ENCODE peak calls at places on chromosomes 2 and 18, in ten cellular contexts. One of them, this sample, is unnamed.

GRCh38 chr2:20179755-20180594 is 45.0 kb downstream of the SDC1 start:
- DNase-seq in HL-60: no peak
- DNase-seq in cardiac muscle cell: no peak
- DNase-seq in fibroblast of pulmonary artery: no peak
- DNase-seq in AG10803: no peak
- DNase-seq in mesothelial cell of epicardium: no peak
- DNase-seq in MM.1S: no peak
- DNase-seq in foreskin fibroblast: no peak
- DNase-seq in H9: peak; percentile 85
- DNase-seq in B cell: no peak
- DNase-seq in this sample: no peak

GRCh38 chr18:48983793-48984437 is 33.1 kb upstream of the SMAD7 start:
- DNase-seq in HL-60: peak; percentile 92
- DNase-seq in cardiac muscle cell: peak; percentile 70
- DNase-seq in fibroblast of pulmonary artery: peak; percentile 55
- DNase-seq in AG10803: no peak
- DNase-seq in mesothelial cell of epicardium: no peak
- DNase-seq in MM.1S: no peak
- DNase-seq in foreskin fibroblast: peak; percentile 41
- DNase-seq in H9: peak; percentile 46
- DNase-seq in B cell: no peak
- DNase-seq in this sample: no peak

GRCh38 chr18:74897971-74898657 is 300.4 kb downstream of the ZNF407 start:
- DNase-seq in HL-60: no peak
- DNase-seq in cardiac muscle cell: no peak
- DNase-seq in fibroblast of pulmonary artery: peak; percentile 42
- DNase-seq in AG10803: peak; percentile 51
- DNase-seq in mesothelial cell of epicardium: no peak
- DNase-seq in MM.1S: no peak
- DNase-seq in foreskin fibroblast: peak; percentile 78
- DNase-seq in H9: no peak
- DNase-seq in B cell: no peak
- DNase-seq in this sample: no peak

GRCh38 chr2:231050018-231050901 is 6.4 kb upstream of the PSMD1 start:
- DNase-seq in HL-60: no peak
- DNase-seq in cardiac muscle cell: peak; percentile 9
- DNase-seq in fibroblast of pulmonary artery: no peak
- DNase-seq in AG10803: peak; percentile 17
- DNase-seq in mesothelial cell of epicardium: no peak
- DNase-seq in MM.1S: no peak
- DNase-seq in foreskin fibroblast: no peak
- DNase-seq in H9: no peak
- DNase-seq in B cell: no peak
- DNase-seq in this sample: no peak

GRCh38 chr2:27174638-27175037 is 25.8 kb downstream of the TCF23 start:
- DNase-seq in HL-60: no peak
- DNase-seq in cardiac muscle cell: no peak
- DNase-seq in fibroblast of pulmonary artery: no peak
- DNase-seq in AG10803: no peak
- DNase-seq in mesothelial cell of epicardium: no peak
- DNase-seq in MM.1S: no peak
- DNase-seq in foreskin fibroblast: no peak
- DNase-seq in H9: no peak
- DNase-seq in B cell: no peak
- DNase-seq in this sample: no peak

GRCh38 chr2:100013892-100014677 is 128.3 kb downstream of the AFF3 start:
- DNase-seq in HL-60: no peak
- DNase-seq in cardiac muscle cell: peak; percentile 33
- DNase-seq in fibroblast of pulmonary artery: peak; percentile 81
- DNase-seq in AG10803: peak; percentile 99
- DNase-seq in mesothelial cell of epicardium: no peak
- DNase-seq in MM.1S: no peak
- DNase-seq in foreskin fibroblast: peak; percentile 98
- DNase-seq in H9: peak; percentile 55
- DNase-seq in B cell: no peak
- DNase-seq in this sample: no peak

GRCh38 chr2:168450171-168450570 is 5.9 kb upstream of the CERS6 start:
- DNase-seq in HL-60: no peak
- DNase-seq in cardiac muscle cell: no peak
- DNase-seq in fibroblast of pulmonary artery: no peak
- DNase-seq in AG10803: no peak
- DNase-seq in mesothelial cell of epicardium: no peak
- DNase-seq in MM.1S: no peak
- DNase-seq in foreskin fibroblast: no peak
- DNase-seq in H9: no peak
- DNase-seq in B cell: no peak
- DNase-seq in this sample: no peak

GRCh38 chr2:98911376-98912154 is 24.5 kb downstream of the CRACDL start:
- DNase-seq in HL-60: no peak
- DNase-seq in cardiac muscle cell: no peak
- DNase-seq in fibroblast of pulmonary artery: peak; percentile 46
- DNase-seq in AG10803: no peak
- DNase-seq in mesothelial cell of epicardium: no peak
- DNase-seq in MM.1S: no peak
- DNase-seq in foreskin fibroblast: peak; percentile 25
- DNase-seq in H9: no peak
- DNase-seq in B cell: no peak
- DNase-seq in this sample: no peak

GRCh38 chr2:231710751-231711676 is 2.7 kb downstream of the PTMA start:
- DNase-seq in HL-60: no peak
- DNase-seq in cardiac muscle cell: peak; percentile 74
- DNase-seq in fibroblast of pulmonary artery: no peak
- DNase-seq in AG10803: peak; percentile 16
- DNase-seq in mesothelial cell of epicardium: no peak
- DNase-seq in MM.1S: peak; percentile 14
- DNase-seq in foreskin fibroblast: peak; percentile 61
- DNase-seq in H9: no peak
- DNase-seq in B cell: peak; percentile 30
- DNase-seq in this sample: no peak

GRCh38 chr2:153059338-153060052 is 341.1 kb downstream of the ARL6IP6 start:
- DNase-seq in HL-60: no peak
- DNase-seq in cardiac muscle cell: peak; percentile 20
- DNase-seq in fibroblast of pulmonary artery: peak; percentile 6
- DNase-seq in AG10803: peak; percentile 1
- DNase-seq in mesothelial cell of epicardium: no peak
- DNase-seq in MM.1S: peak; percentile 84
- DNase-seq in foreskin fibroblast: no peak
- DNase-seq in H9: no peak
- DNase-seq in B cell: no peak
- DNase-seq in this sample: no peak

GRCh38 chr2:127117603-127118002 is 10.6 kb upstream of the BIN1 start:
- DNase-seq in HL-60: no peak
- DNase-seq in cardiac muscle cell: no peak
- DNase-seq in fibroblast of pulmonary artery: no peak
- DNase-seq in AG10803: no peak
- DNase-seq in mesothelial cell of epicardium: peak; percentile 6
- DNase-seq in MM.1S: no peak
- DNase-seq in foreskin fibroblast: no peak
- DNase-seq in H9: no peak
- DNase-seq in B cell: no peak
- DNase-seq in this sample: no peak

DNA sequence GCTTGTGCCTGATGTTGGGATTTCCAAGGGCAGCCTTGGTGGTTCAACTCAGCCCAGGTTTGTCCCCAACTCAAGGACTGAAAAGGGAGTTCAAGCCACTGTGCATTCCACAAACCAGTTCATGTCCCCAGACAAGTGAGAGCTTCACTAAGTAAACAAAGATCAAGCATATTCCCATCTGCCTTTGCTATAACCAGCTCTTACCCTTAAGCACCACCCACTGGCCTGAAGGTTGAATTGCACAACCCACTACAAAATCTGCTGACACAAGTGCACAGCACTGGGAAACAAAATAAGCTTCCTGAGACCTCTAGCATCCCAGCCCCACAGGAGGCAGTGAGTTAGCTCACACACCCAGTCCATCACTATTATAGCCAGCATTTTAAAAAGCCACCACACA is 516.7 kb downstream of the NR4A2 start:
- DNase-seq in HL-60: peak; percentile 37
- DNase-seq in cardiac muscle cell: peak; percentile 37
- DNase-seq in fibroblast of pulmonary artery: peak; percentile 5
- DNase-seq in AG10803: no peak
- DNase-seq in mesothelial cell of epicardium: no peak
- DNase-seq in MM.1S: peak; percentile 50
- DNase-seq in foreskin fibroblast: no peak
- DNase-seq in H9: peak; percentile 63
- DNase-seq in B cell: no peak
- DNase-seq in this sample: peak; percentile 2
- TF ChIP-seq CTCF in HL-60: peak; percentile 16
- TF ChIP-seq CTCF in cardiac muscle cell: no peak
- TF ChIP-seq CTCF in fibroblast of pulmonary artery: peak; percentile 10
- TF ChIP-seq CTCF in AG10803: no peak
- TF ChIP-seq CTCF in mesothelial cell of epicardium: peak; percentile 27
- TF ChIP-seq CTCF in MM.1S: peak; percentile 72
- TF ChIP-seq CTCF in foreskin fibroblast: no peak
- TF ChIP-seq CTCF in H9: peak; percentile 70
- TF ChIP-seq CTCF in B cell: no peak
- TF ChIP-seq CTCF in this sample: peak; percentile 61

GRCh38 chr18:36355511-36355910 is 58.0 kb downstream of the FHOD3 start:
- DNase-seq in HL-60: no peak
- DNase-seq in cardiac muscle cell: no peak
- DNase-seq in fibroblast of pulmonary artery: no peak
- DNase-seq in AG10803: no peak
- DNase-seq in mesothelial cell of epicardium: no peak
- DNase-seq in MM.1S: no peak
- DNase-seq in foreskin fibroblast: no peak
- DNase-seq in H9: no peak
- DNase-seq in B cell: no peak
- DNase-seq in this sample: no peak
- TF ChIP-seq CTCF in HL-60: no peak
- TF ChIP-seq CTCF in cardiac muscle cell: no peak
- TF ChIP-seq CTCF in fibroblast of pulmonary artery: no peak
- TF ChIP-seq CTCF in AG10803: no peak
- TF ChIP-seq CTCF in mesothelial cell of epicardium: no peak
- TF ChIP-seq CTCF in MM.1S: no peak
- TF ChIP-seq CTCF in foreskin fibroblast: no peak
- TF ChIP-seq CTCF in H9: no peak
- TF ChIP-seq CTCF in B cell: no peak
- TF ChIP-seq CTCF in this sample: no peak

DNA sequence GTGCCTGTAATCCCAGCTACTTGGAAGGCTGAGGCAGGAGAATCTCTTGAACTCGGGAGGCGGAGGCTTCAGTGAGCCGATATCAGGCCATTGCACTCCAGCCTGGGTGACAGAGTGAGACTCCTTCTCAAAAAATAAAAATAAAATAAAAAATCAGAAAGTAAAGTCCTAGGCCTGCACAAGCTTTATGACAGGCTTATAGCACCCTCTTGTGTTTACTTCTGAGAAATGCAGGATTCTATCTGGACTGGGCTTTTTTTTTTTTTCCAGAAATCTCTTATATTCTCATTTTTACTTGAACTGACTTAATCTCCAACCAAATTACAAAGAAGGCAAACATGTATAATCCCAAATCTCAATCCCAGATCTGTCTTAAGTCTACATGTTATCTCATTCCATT is 26.1 kb upstream of the REG3G start:
- DNase-seq in HL-60: no peak
- DNase-seq in cardiac muscle cell: peak; percentile 34
- DNase-seq in fibroblast of pulmonary artery: peak; percentile 36
- DNase-seq in AG10803: no peak
- DNase-seq in mesothelial cell of epicardium: no peak
- DNase-seq in MM.1S: no peak
- DNase-seq in foreskin fibroblast: peak; percentile 2
- DNase-seq in H9: no peak
- DNase-seq in B cell: no peak
- DNase-seq in this sample: no peak
- TF ChIP-seq CTCF in HL-60: peak; percentile 28
- TF ChIP-seq CTCF in cardiac muscle cell: peak; percentile 32
- TF ChIP-seq CTCF in fibroblast of pulmonary artery: peak; percentile 36
- TF ChIP-seq CTCF in AG10803: peak; percentile 18
- TF ChIP-seq CTCF in mesothelial cell of epicardium: peak; percentile 67
- TF ChIP-seq CTCF in MM.1S: peak; percentile 31
- TF ChIP-seq CTCF in foreskin fibroblast: no peak
- TF ChIP-seq CTCF in H9: peak; percentile 72
- TF ChIP-seq CTCF in B cell: peak; percentile 22
- TF ChIP-seq CTCF in this sample: peak; percentile 46

DNA sequence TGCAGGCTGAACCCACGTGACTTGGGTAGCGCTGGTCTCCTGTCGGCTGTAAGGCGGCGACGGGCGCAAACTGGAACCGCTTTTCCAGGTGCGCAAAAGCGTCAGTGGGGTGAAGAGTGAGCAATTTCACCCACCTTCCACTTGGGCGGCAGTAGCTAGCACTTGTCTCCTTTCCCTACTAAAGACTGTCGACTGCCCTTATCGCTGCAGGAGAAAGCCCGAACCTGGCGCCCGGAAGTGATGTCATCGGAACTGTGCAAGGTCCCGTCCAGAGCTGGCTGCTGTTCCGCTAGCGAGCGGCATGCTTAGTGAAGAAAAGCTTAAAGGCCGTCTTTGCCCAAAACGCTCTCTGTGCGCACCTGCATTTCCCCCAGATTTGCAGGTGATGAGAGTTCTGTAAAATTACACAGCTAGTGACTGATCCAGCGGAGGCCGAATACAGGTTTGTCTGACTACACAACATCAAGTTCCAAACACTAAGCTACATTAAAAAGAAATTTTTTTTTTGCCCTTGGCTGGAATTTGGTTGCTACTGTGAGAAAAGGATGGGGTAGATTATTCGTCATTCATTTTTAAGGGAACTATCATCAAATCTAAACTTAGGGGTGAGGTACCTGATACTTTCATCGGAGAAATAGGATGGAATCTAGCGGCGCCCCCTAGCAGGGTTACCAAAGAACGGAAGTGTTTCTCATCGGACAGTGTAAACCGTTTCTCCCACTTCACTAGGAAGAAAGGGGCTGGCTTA is at the start of gene OSGEPL1:
- DNase-seq in HL-60: peak; percentile 97
- DNase-seq in cardiac muscle cell: peak; percentile 93
- DNase-seq in fibroblast of pulmonary artery: peak; percentile 93
- DNase-seq in AG10803: peak; percentile 84
- DNase-seq in mesothelial cell of epicardium: peak; percentile 73
- DNase-seq in MM.1S: peak; percentile 96
- DNase-seq in foreskin fibroblast: peak; percentile 94
- DNase-seq in H9: peak; percentile 95
- DNase-seq in B cell: peak; percentile 93
- DNase-seq in this sample: peak; percentile 77
- TF ChIP-seq CTCF in HL-60: peak; percentile 48
- TF ChIP-seq CTCF in cardiac muscle cell: peak; percentile 66
- TF ChIP-seq CTCF in fibroblast of pulmonary artery: peak; percentile 59
- TF ChIP-seq CTCF in AG10803: peak; percentile 70
- TF ChIP-seq CTCF in mesothelial cell of epicardium: no peak
- TF ChIP-seq CTCF in MM.1S: peak; percentile 53
- TF ChIP-seq CTCF in foreskin fibroblast: peak; percentile 65
- TF ChIP-seq CTCF in H9: peak; percentile 60
- TF ChIP-seq CTCF in B cell: peak; percentile 73
- TF ChIP-seq CTCF in this sample: peak; percentile 73